ENCODE peak calls at places on chromosomes 6 and 20, in four cellular contexts. B is HepG2, R is K562, X is GM12878. Z is an unnamed sample.

GRCh38 chr6:14383393-14384174 is 266.0 kb downstream of the CD83 start:
- DNase-seq in B (no peak), R (no peak), X (no peak), Z (no peak)

GRCh38 chr6:96899019-96899418 is 1.3 kb upstream of the NDUFAF4 start:
- DNase-seq in R (no peak), X (no peak), B (peak), Z (no peak)

GRCh38 chr6:28738396-28738765 is 185.4 kb downstream of the TRIM27 start:
- DNase-seq in B (no peak), R (no peak), X (no peak), Z (no peak)

GRCh38 chr6:8131265-8131897 is 29.0 kb upstream of the EEF1E1 start:
- DNase-seq in R (peak), X (no peak), B (peak), Z (peak)

GRCh38 chr20:47126709-47127108 is 229.8 kb downstream of the ZMYND8 start:
- DNase-seq in X (no peak), R (no peak), B (no peak), Z (no peak)

GRCh38 chr6:96520851-96521115 is 823 bp upstream of the UFL1 start:
- DNase-seq in B (no peak), X (no peak), R (no peak), Z (no peak)

GRCh38 chr20:37349517-37350491 is 3.9 kb downstream of the SRC start:
- DNase-seq in X (no peak), R (no peak), B (no peak), Z (no peak)

GRCh38 chr20:58705525-58705924 is 12.9 kb downstream of the NPEPL1 start:
- DNase-seq in X (no peak), B (no peak), R (no peak), Z (no peak)

GRCh38 chr6:100420711-100421110 is 44.0 kb downstream of the SIM1 start:
- DNase-seq in R (no peak), X (no peak), B (no peak), Z (peak)

GRCh38 chr20:34581341-34582189 is 23.0 kb downstream of the MAP1LC3A start:
- DNase-seq in B (no peak), X (peak), R (no peak), Z (no peak)

GRCh38 chr6:138297761-138298298 is 79.5 kb upstream of the PBOV1 start:
- DNase-seq in R (no peak), X (no peak), B (peak), Z (no peak)

GRCh38 chr20:17825251-17825691 is 125.5 kb downstream of the BANF2 start:
- DNase-seq in R (peak), B (peak), X (no peak), Z (no peak)

GRCh38 chr6:46357591-46357990 is 133.7 kb downstream of the RCAN2 start:
- DNase-seq in B (no peak), X (no peak), R (no peak), Z (no peak)

GRCh38 chr6:41013473-41014153 is 25.4 kb downstream of the UNC5CL start:
- DNase-seq in X (no peak), B (no peak), R (no peak), Z (no peak)

GRCh38 chr6:45154679-45155078 is 173.5 kb upstream of the RUNX2 start:
- DNase-seq in R (no peak), B (no peak), X (no peak), Z (no peak)

GRCh38 chr20:52152416-52152815 is 39.2 kb downstream of the ZFP64 start:
- DNase-seq in R (peak), X (no peak), B (no peak), Z (no peak)

GRCh38 chr20:48723308-48724264 is 104.2 kb downstream of the PREX1 start:
- DNase-seq in R (no peak), X (no peak), B (peak), Z (no peak)

GRCh38 chr6:134744301-134744700 is 205.6 kb downstream of the ALDH8A1 start:
- DNase-seq in B (no peak), X (no peak), R (no peak), Z (no peak)

GRCh38 chr6:165831812-165832470 is 168.9 kb upstream of the PDE10A start:
- DNase-seq in X (no peak), R (no peak), B (no peak), Z (no peak)

GRCh38 chr6:41757931-41758640 is 10.9 kb upstream of the PGC start:
- DNase-seq in R (no peak), X (no peak), B (no peak), Z (no peak)

GRCh38 chr6:14924126-14925024 is 321.5 kb upstream of the JARID2 start:
- DNase-seq in X (no peak), R (no peak), B (no peak), Z (peak)

GRCh38 chr6:37985355-37985754 is 165.8 kb downstream of the ZFAND3 start:
- DNase-seq in B (no peak), X (no peak), R (no peak), Z (no peak)

GRCh38 chr20:51801220-51801991 is 915 bp downstream of the SALL4 start:
- DNase-seq in R (no peak), X (no peak), B (no peak), Z (peak)

GRCh38 chr6:162078667-162079066 is 648.9 kb downstream of the PRKN start:
- DNase-seq in X (no peak), R (no peak), B (no peak), Z (no peak)

GRCh38 chr20:36491901-36492617 is 49.3 kb upstream of the MYL9 start:
- DNase-seq in R (no peak), X (no peak), B (no peak), Z (no peak)

GRCh38 chr20:14055127-14055742 is 59.9 kb downstream of the MACROD2 start:
- DNase-seq in R (peak), B (peak), X (no peak), Z (no peak)

GRCh38 chr20:20741067-20742045 is 28.9 kb upstream of the RALGAPA2 start:
- DNase-seq in R (no peak), X (no peak), B (no peak), Z (no peak)

GRCh38 chr20:20695250-20695816 is 17.1 kb downstream of the RALGAPA2 start:
- DNase-seq in X (no peak), B (peak), R (no peak), Z (no peak)

GRCh38 chr6:67736816-67737215 is 898.3 kb upstream of the ADGRB3 start:
- DNase-seq in R (no peak), X (no peak), B (no peak), Z (no peak)

GRCh38 chr6:101840100-101840499 is 446.6 kb downstream of the GRIK2 start:
- DNase-seq in R (no peak), B (no peak), X (no peak), Z (no peak)

GRCh38 chr20:43900062-43900461 is 14.6 kb upstream of the TOX2 start:
- DNase-seq in R (no peak), B (no peak), X (no peak), Z (no peak)

GRCh38 chr20:43899274-43899878 is 15.3 kb upstream of the TOX2 start:
- DNase-seq in B (no peak), R (no peak), X (no peak), Z (no peak)

GRCh38 chr20:43904195-43904594 is 10.5 kb upstream of the TOX2 start:
- DNase-seq in B (peak), R (no peak), X (no peak), Z (peak)

GRCh38 chr20:43901296-43901695 is 13.4 kb upstream of the TOX2 start:
- DNase-seq in X (no peak), B (no peak), R (no peak), Z (no peak)

GRCh38 chr20:43900496-43900895 is 14.2 kb upstream of the TOX2 start:
- DNase-seq in B (no peak), R (no peak), X (no peak), Z (no peak)
- TF ChIP-seq CBFB in B (no peak), R (no peak), X (no peak), Z (no peak)

GRCh38 chr6:20707166-20707485 is 172.9 kb downstream of the CDKAL1 start:
- DNase-seq in B (peak), R (no peak), X (no peak), Z (no peak)
- TF ChIP-seq CREB1 in B (no peak), R (no peak), X (no peak), Z (no peak)

GRCh38 chr20:25859649-25860530 is 163.2 kb upstream of the ZNF337 start:
- DNase-seq in R (peak), X (no peak), B (peak), Z (peak)
- TF ChIP-seq CBFB in R (no peak), X (no peak), B (no peak), Z (no peak)

GRCh38 chr6:148291876-148292275 is 50.8 kb upstream of the SASH1 start:
- DNase-seq in R (no peak), X (no peak), B (no peak), Z (no peak)
- TF ChIP-seq CREB1 in R (no peak), X (no peak), B (no peak), Z (no peak)

GRCh38 chr6:169956580-169956979 is 205.2 kb downstream of the ERMARD start:
- DNase-seq in X (no peak), B (no peak), R (no peak), Z (no peak)

GRCh38 chr6:169960003-169960344 is 208.6 kb downstream of the ERMARD start:
- DNase-seq in X (no peak), B (no peak), R (no peak), Z (no peak)

GRCh38 chr6:169959129-169960002 is 207.9 kb downstream of the ERMARD start:
- DNase-seq in R (no peak), X (no peak), B (no peak), Z (no peak)

GRCh38 chr6:169957351-169957963 is 206.0 kb downstream of the ERMARD start:
- DNase-seq in X (no peak), R (no peak), B (no peak), Z (no peak)

GRCh38 chr6:169958510-169958909 is 207.1 kb downstream of the ERMARD start:
- DNase-seq in R (no peak), X (no peak), B (no peak), Z (no peak)
- TF ChIP-seq CBFB in R (no peak), X (no peak), B (no peak), Z (no peak)

DNA sequence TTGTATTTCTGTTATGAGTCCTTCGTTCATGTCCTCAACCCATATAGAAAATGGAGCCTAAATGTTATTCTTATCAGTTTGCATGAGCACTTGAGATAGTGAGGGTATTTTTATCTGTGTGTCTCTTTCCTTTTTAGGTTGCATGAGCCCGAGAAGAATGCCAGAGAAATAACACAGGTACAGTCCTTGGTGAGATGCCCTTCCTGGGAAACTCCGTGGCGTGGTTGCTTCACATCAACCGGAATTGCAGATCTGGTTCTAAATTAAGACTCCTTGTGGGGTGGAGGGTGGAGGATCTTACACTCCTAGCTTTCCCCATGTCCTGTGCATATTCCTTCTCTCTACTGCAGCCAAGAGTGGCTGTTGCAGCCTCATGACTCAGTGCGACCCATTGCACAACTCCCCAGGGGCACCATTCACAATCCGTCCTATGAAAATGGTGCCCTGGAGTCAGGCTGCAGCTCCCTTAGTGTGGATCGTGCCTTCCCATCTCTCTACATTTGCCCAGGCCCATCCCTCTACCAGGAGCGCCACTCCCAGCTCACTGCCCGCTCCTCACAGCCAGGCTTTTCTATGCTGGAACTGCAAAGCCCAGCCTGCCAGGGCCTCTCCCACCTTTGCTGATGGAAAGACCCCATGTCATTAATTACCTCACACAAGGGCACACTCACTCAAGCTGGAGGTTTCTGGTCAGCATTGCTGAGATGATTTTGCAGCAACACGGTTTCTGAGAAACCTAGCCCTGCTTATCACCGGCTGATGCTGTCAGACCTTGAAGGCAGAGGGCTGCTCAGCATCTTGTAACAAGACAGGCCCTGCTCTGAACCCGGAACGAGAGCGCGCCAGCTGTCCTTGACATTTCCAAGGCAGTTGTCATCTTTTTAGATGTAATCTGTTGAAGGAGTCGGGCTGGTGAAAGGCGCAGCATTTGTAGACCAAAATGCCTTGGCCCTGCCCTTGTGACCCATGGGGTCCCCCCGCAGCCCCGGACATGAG is 39.7 kb downstream of the SIRPA start:
- DNase-seq in B (no peak), X (no peak), R (no peak), Z (no peak)
- TF ChIP-seq CREB1 in B (no peak), X (no peak), R (no peak), Z (no peak)

GRCh38 chr6:90121982-90122381 is 174.7 kb downstream of the BACH2 start:
- DNase-seq in B (no peak), X (no peak), R (no peak), Z (no peak)

GRCh38 chr6:90120327-90120726 is 176.3 kb downstream of the BACH2 start:
- DNase-seq in B (no peak), X (no peak), R (no peak), Z (no peak)

GRCh38 chr6:90126178-90126577 is 170.5 kb downstream of the BACH2 start:
- DNase-seq in R (no peak), X (no peak), B (no peak), Z (no peak)

GRCh38 chr6:90124904-90125510 is 171.6 kb downstream of the BACH2 start:
- DNase-seq in X (no peak), R (no peak), B (no peak), Z (no peak)

DNA sequence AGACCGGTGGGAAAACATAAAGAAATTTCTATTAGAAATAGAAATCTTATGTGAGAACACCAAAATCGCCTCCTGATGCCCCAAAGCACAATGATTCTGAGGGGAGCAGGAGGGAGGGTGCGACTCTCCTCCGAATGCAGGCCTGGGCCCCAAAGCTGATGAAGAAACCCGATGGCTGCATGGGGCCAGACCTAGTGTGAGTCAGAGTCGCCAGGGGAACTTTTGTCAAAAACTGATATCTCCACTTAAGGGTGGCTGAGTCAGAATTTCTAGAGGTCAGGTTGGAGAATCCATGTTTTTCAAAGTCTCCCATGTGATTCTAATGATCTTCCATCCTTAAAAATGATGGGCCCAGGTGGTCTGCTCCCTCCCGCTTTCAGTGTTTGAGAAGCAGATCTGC is 172.8 kb downstream of the BACH2 start:
- DNase-seq in B (no peak), R (peak), X (no peak), Z (no peak)
- TF ChIP-seq CBFB in B (no peak), R (no peak), X (no peak), Z (no peak)

Z was measured in WTC11.